ENCODE peak calls at places on chromosomes 12 and 14, in four cellular contexts. H is bronchial epithelial cell, Z is GM23248, I is iris pigment epithelial cell. F is an unnamed sample.

GRCh38 chr14:49975286-49975685 is 82.4 kb downstream of the ARF6 start:
- DNase-seq in Z (peak), H (peak), I (peak), F (no peak)

GRCh38 chr12:120455302-120455701 is 9.1 kb downstream of the GATC start:
- DNase-seq in I (no peak), H (no peak), Z (no peak), F (no peak)

GRCh38 chr14:105209091-105209490 is 28.0 kb upstream of the NUDT14 start:
- DNase-seq in H (no peak), Z (no peak), I (no peak), F (peak)

GRCh38 chr14:77243853-77244252 is 27.2 kb downstream of the NGB start:
- DNase-seq in I (no peak), Z (no peak), H (no peak), F (no peak)

GRCh38 chr12:65300067-65300466 is 21.6 kb downstream of the MSRB3 start:
- DNase-seq in Z (no peak), I (no peak), H (no peak), F (no peak)

GRCh38 chr12:95547522-95548055 is 3.7 kb downstream of the USP44 start:
- DNase-seq in H (peak), Z (peak), I (peak), F (no peak)

GRCh38 chr14:101121399-101122113 is 218.0 kb upstream of the RTL1 start:
- DNase-seq in H (no peak), I (no peak), Z (no peak), F (no peak)

GRCh38 chr12:55068416-55069010 is 48.7 kb downstream of the NEUROD4 start:
- DNase-seq in Z (peak), I (peak), H (peak), F (peak)

GRCh38 chr12:64780531-64781373 is 21.5 kb upstream of the GNS start:
- DNase-seq in I (no peak), H (no peak), Z (peak), F (peak)

GRCh38 chr14:104149278-104149595 is 10.8 kb downstream of the KIF26A start:
- DNase-seq in H (no peak), Z (no peak), I (no peak), F (no peak)

GRCh38 chr14:100547633-100548294 is 39.5 kb downstream of the BEGAIN start:
- DNase-seq in I (peak), H (peak), Z (peak), F (no peak)

GRCh38 chr12:120736404-120737331 is 11.0 kb downstream of the ACADS start:
- DNase-seq in Z (no peak), H (no peak), I (no peak), F (no peak)

GRCh38 chr12:16350682-16351081 is 3.2 kb downstream of the MGST1 start:
- DNase-seq in H (peak), I (peak), Z (peak), F (no peak)

GRCh38 chr12:12123209-12123608 is 52.5 kb downstream of the BCL2L14 start:
- DNase-seq in Z (no peak), I (no peak), H (no peak), F (no peak)

GRCh38 chr12:51323317-51323960 is 535 bp downstream of the BIN2 start:
- DNase-seq in H (no peak), I (no peak), Z (no peak), F (no peak)

GRCh38 chr14:35470775-35471174 is 63.2 kb upstream of the INSM2 start:
- DNase-seq in Z (peak), I (peak), H (peak), F (peak)

GRCh38 chr12:124294686-124295315 is at the start of gene RFLNA:
- DNase-seq in Z (peak), I (no peak), H (no peak), F (peak)

GRCh38 chr12:5797661-5798060 is 147.4 kb downstream of the ANO2 start:
- DNase-seq in Z (no peak), I (no peak), H (no peak), F (no peak)

GRCh38 chr14:101216725-101217463 is 313.4 kb upstream of the RTL1 start:
- DNase-seq in Z (no peak), I (no peak), H (no peak), F (no peak)

GRCh38 chr12:66149702-66150398 is 19.3 kb upstream of the LLPH start:
- DNase-seq in Z (no peak), I (no peak), H (peak), F (no peak)

GRCh38 chr14:21090194-21090939 is 8.1 kb downstream of the ZNF219 start:
- DNase-seq in Z (no peak), I (no peak), H (no peak), F (peak)

GRCh38 chr12:127393896-127394295 is 873.1 kb upstream of the TMEM132C start:
- DNase-seq in Z (peak), I (peak), H (peak), F (no peak)

GRCh38 chr12:43277630-43278267 is 274.3 kb downstream of the ADAMTS20 start:
- DNase-seq in Z (peak), I (peak), H (peak), F (no peak)

GRCh38 chr12:42361909-42362706 is 36.1 kb downstream of the PPHLN1 start:
- DNase-seq in I (peak), H (peak), Z (peak), F (no peak)

GRCh38 chr14:68655961-68656360 is 136.9 kb downstream of the ZFP36L1 start:
- DNase-seq in I (no peak), Z (no peak), H (no peak), F (no peak)

GRCh38 chr14:96104469-96105057 is 65.4 kb downstream of the C14orf132 start:
- DNase-seq in Z (peak), I (peak), H (peak), F (no peak)

GRCh38 chr12:122895290-122895689 is 634 bp downstream of the VPS37B start:
- DNase-seq in I (no peak), H (no peak), Z (peak), F (no peak)

GRCh38 chr12:102883204-102883799 is 33.7 kb downstream of the PAH start:
- DNase-seq in Z (peak), I (peak), H (peak), F (peak)

GRCh38 chr12:63042646-63043045 is 107.7 kb upstream of the PPM1H start:
- DNase-seq in H (peak), Z (peak), I (peak), F (no peak)